ENCODE peak calls at places on chromosomes 13 and 19, in eight cellular contexts. One of them, this sample, is unnamed.

GRCh38 chr13:79445968-79446645 is 34.8 kb upstream of the NDFIP2 start:
- DNase-seq in psoas muscle: no peak
- DNase-seq in AG04450: no peak
- DNase-seq in adrenal gland: no peak
- DNase-seq in fibroblast of lung: no peak
- DNase-seq in lung: no peak
- DNase-seq in heart right ventricle: no peak
- DNase-seq in A549: no peak
- DNase-seq in this sample: no peak

GRCh38 chr19:34851277-34851804 is 75.4 kb upstream of the ZNF30 start:
- DNase-seq in lung: no peak
- DNase-seq in psoas muscle: no peak
- DNase-seq in heart right ventricle: no peak
- DNase-seq in fibroblast of lung: no peak
- DNase-seq in adrenal gland: no peak
- DNase-seq in A549: peak; percentile 22
- DNase-seq in AG04450: no peak
- DNase-seq in this sample: no peak

GRCh38 chr19:44401108-44401786 is at the start of gene ZNF285:
- DNase-seq in fibroblast of lung: peak; percentile 97
- DNase-seq in A549: peak; percentile 99
- DNase-seq in heart right ventricle: peak; percentile 95
- DNase-seq in psoas muscle: peak; percentile 95
- DNase-seq in AG04450: peak; percentile 94
- DNase-seq in lung: peak; percentile 88
- DNase-seq in adrenal gland: peak; percentile 91
- DNase-seq in this sample: peak; percentile 88

GRCh38 chr19:418761-419632 is 10.1 kb upstream of the C2CD4C start:
- DNase-seq in fibroblast of lung: no peak
- DNase-seq in AG04450: no peak
- DNase-seq in lung: no peak
- DNase-seq in A549: no peak
- DNase-seq in psoas muscle: peak; percentile 46
- DNase-seq in heart right ventricle: no peak
- DNase-seq in adrenal gland: peak; percentile 46
- DNase-seq in this sample: no peak

GRCh38 chr19:46529622-46530451 is 34.2 kb upstream of the PNMA8B start:
- DNase-seq in fibroblast of lung: peak; percentile 34
- DNase-seq in A549: peak; percentile 69
- DNase-seq in psoas muscle: peak; percentile 80
- DNase-seq in lung: peak; percentile 67
- DNase-seq in adrenal gland: peak; percentile 66
- DNase-seq in AG04450: no peak
- DNase-seq in heart right ventricle: peak; percentile 69
- DNase-seq in this sample: peak; percentile 71

GRCh38 chr13:19794552-19795143 is 11.9 kb upstream of the PSPC1 start:
- DNase-seq in AG04450: no peak
- DNase-seq in heart right ventricle: no peak
- DNase-seq in adrenal gland: no peak
- DNase-seq in psoas muscle: no peak
- DNase-seq in fibroblast of lung: no peak
- DNase-seq in lung: no peak
- DNase-seq in A549: no peak
- DNase-seq in this sample: no peak

GRCh38 chr13:20473888-20474287 is 51.8 kb downstream of the CRYL1 start:
- DNase-seq in A549: no peak
- DNase-seq in fibroblast of lung: no peak
- DNase-seq in heart right ventricle: no peak
- DNase-seq in psoas muscle: no peak
- DNase-seq in lung: no peak
- DNase-seq in adrenal gland: no peak
- DNase-seq in AG04450: no peak
- DNase-seq in this sample: no peak

GRCh38 chr13:51152713-51153112 is 41.6 kb upstream of the C13orf42 start:
- DNase-seq in psoas muscle: no peak
- DNase-seq in lung: no peak
- DNase-seq in AG04450: no peak
- DNase-seq in A549: no peak
- DNase-seq in adrenal gland: no peak
- DNase-seq in heart right ventricle: no peak
- DNase-seq in fibroblast of lung: peak; percentile 8
- DNase-seq in this sample: no peak

GRCh38 chr13:83352391-83352790 is 529.9 kb downstream of the SLITRK1 start:
- DNase-seq in psoas muscle: no peak
- DNase-seq in A549: no peak
- DNase-seq in adrenal gland: no peak
- DNase-seq in fibroblast of lung: no peak
- DNase-seq in AG04450: no peak
- DNase-seq in heart right ventricle: no peak
- DNase-seq in lung: no peak
- DNase-seq in this sample: no peak

GRCh38 chr19:24074720-24075119 is 12.3 kb upstream of the ZNF254 start:
- DNase-seq in psoas muscle: no peak
- DNase-seq in A549: no peak
- DNase-seq in fibroblast of lung: peak; percentile 34
- DNase-seq in heart right ventricle: no peak
- DNase-seq in adrenal gland: no peak
- DNase-seq in lung: no peak
- DNase-seq in AG04450: no peak
- DNase-seq in this sample: no peak

GRCh38 chr19:9306443-9306842 is 3.2 kb downstream of the ZNF699 start:
- DNase-seq in A549: no peak
- DNase-seq in psoas muscle: no peak
- DNase-seq in adrenal gland: no peak
- DNase-seq in fibroblast of lung: peak; percentile 97
- DNase-seq in AG04450: peak; percentile 23
- DNase-seq in lung: no peak
- DNase-seq in heart right ventricle: no peak
- DNase-seq in this sample: no peak

GRCh38 chr19:38726284-38726673 is 18.0 kb downstream of the CAPN12 start:
- DNase-seq in psoas muscle: no peak
- DNase-seq in heart right ventricle: no peak
- DNase-seq in adrenal gland: peak; percentile 33
- DNase-seq in AG04450: no peak
- DNase-seq in lung: no peak
- DNase-seq in fibroblast of lung: no peak
- DNase-seq in A549: no peak
- DNase-seq in this sample: no peak

GRCh38 chr19:38723606-38724379 is 20.5 kb downstream of the CAPN12 start:
- DNase-seq in A549: no peak
- DNase-seq in lung: no peak
- DNase-seq in heart right ventricle: no peak
- DNase-seq in adrenal gland: no peak
- DNase-seq in psoas muscle: no peak
- DNase-seq in fibroblast of lung: no peak
- DNase-seq in AG04450: no peak
- DNase-seq in this sample: no peak

GRCh38 chr19:38725469-38726283 is 18.6 kb downstream of the CAPN12 start:
- DNase-seq in adrenal gland: peak; percentile 28
- DNase-seq in A549: no peak
- DNase-seq in AG04450: no peak
- DNase-seq in fibroblast of lung: no peak
- DNase-seq in lung: no peak
- DNase-seq in psoas muscle: no peak
- DNase-seq in heart right ventricle: no peak
- DNase-seq in this sample: no peak

GRCh38 chr19:38722947-38723605 is 21.2 kb downstream of the CAPN12 start:
- DNase-seq in AG04450: no peak
- DNase-seq in adrenal gland: no peak
- DNase-seq in A549: no peak
- DNase-seq in heart right ventricle: no peak
- DNase-seq in fibroblast of lung: no peak
- DNase-seq in lung: no peak
- DNase-seq in psoas muscle: no peak
- DNase-seq in this sample: no peak

GRCh38 chr19:38724380-38724854 is 19.9 kb downstream of the CAPN12 start:
- DNase-seq in psoas muscle: peak; percentile 61
- DNase-seq in A549: no peak
- DNase-seq in AG04450: no peak
- DNase-seq in fibroblast of lung: no peak
- DNase-seq in adrenal gland: no peak
- DNase-seq in lung: no peak
- DNase-seq in heart right ventricle: no peak
- DNase-seq in this sample: no peak
- H3K27ac ChIP-seq in psoas muscle: no peak overlapping the region
- H3K27ac ChIP-seq in A549: no peak overlapping the region
- H3K27ac ChIP-seq in AG04450: no peak overlapping the region
- H3K27ac ChIP-seq in fibroblast of lung: no peak overlapping the region
- H3K27ac ChIP-seq in adrenal gland: no peak overlapping the region
- H3K27ac ChIP-seq in lung: no peak overlapping the region
- H3K27ac ChIP-seq in heart right ventricle: no peak overlapping the region
- H3K27ac ChIP-seq in this sample: no peak overlapping the region

GRCh38 chr19:7679771-7680605 is 645 bp upstream of the TRAPPC5 start:
- DNase-seq in A549: no peak
- DNase-seq in AG04450: no peak
- DNase-seq in adrenal gland: no peak
- DNase-seq in lung: no peak
- DNase-seq in heart right ventricle: no peak
- DNase-seq in psoas muscle: no peak
- DNase-seq in fibroblast of lung: no peak
- DNase-seq in this sample: no peak
- H3K4me3 ChIP-seq in A549: peak overlapping the region; percentile 99
- H3K4me3 ChIP-seq in AG04450: peak overlapping the region; percentile 53
- H3K4me3 ChIP-seq in adrenal gland: no peak overlapping the region
- H3K4me3 ChIP-seq in lung: no peak overlapping the region
- H3K4me3 ChIP-seq in heart right ventricle: peak overlapping the region; percentile 94
- H3K4me3 ChIP-seq in psoas muscle: peak overlapping the region; percentile 100
- H3K4me3 ChIP-seq in fibroblast of lung: no peak overlapping the region
- H3K4me3 ChIP-seq in this sample: no peak overlapping the region

GRCh38 chr19:11198175-11198534 is 810 bp upstream of the KANK2 start:
- DNase-seq in heart right ventricle: no peak
- DNase-seq in A549: no peak
- DNase-seq in adrenal gland: no peak
- DNase-seq in lung: no peak
- DNase-seq in AG04450: no peak
- DNase-seq in fibroblast of lung: no peak
- DNase-seq in psoas muscle: no peak
- DNase-seq in this sample: no peak
- H3K27ac ChIP-seq in heart right ventricle: peak overlapping the region; percentile 86
- H3K27ac ChIP-seq in A549: peak overlapping the region; percentile 98
- H3K27ac ChIP-seq in adrenal gland: peak overlapping the region; percentile 95
- H3K27ac ChIP-seq in lung: peak overlapping the region; percentile 78
- H3K27ac ChIP-seq in AG04450: no peak overlapping the region
- H3K27ac ChIP-seq in fibroblast of lung: peak overlapping the region; percentile 34
- H3K27ac ChIP-seq in psoas muscle: peak overlapping the region; percentile 84
- H3K27ac ChIP-seq in this sample: peak overlapping the region; percentile 86

DNA sequence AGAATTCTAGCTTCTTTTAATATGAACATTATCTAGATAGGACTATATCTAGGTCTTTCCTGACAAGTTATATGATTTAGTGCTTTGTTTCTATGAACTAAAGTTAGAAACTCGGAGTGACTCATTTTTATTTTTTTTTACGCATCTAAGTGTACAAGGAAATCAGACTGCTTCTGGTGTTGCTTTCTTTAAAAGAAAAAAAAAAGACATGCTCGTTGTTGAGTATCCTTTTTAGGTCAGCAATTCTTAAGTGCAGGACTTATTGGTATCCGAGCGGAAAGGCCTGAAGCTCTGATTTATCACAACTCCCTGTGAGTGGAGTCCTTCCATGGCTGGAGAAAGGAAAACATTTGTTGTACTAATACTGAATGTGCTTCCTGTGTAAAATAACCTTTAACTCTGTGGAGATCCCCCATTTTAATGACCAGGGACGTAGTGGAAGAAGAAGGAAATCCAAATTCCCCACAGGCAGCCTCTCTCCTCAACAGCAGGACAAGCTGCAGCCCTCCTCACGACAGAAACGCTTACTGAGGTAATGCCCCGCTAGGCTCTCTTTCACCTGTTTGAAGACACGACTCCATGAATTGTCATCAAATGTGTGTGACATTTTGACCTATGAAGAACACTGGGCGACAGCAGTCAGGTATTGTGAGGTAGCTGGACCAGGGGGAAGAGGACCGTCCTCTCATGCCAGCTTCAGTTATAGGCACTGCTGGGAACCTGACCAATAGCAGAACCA is 17.9 kb upstream of the POMP start:
- DNase-seq in A549: no peak
- DNase-seq in adrenal gland: no peak
- DNase-seq in heart right ventricle: peak; percentile 28
- DNase-seq in fibroblast of lung: no peak
- DNase-seq in lung: no peak
- DNase-seq in psoas muscle: no peak
- DNase-seq in AG04450: no peak
- DNase-seq in this sample: no peak
- H3K4me3 ChIP-seq in A549: no peak overlapping the region
- H3K4me3 ChIP-seq in adrenal gland: no peak overlapping the region
- H3K4me3 ChIP-seq in heart right ventricle: no peak overlapping the region
- H3K4me3 ChIP-seq in fibroblast of lung: no peak overlapping the region
- H3K4me3 ChIP-seq in lung: no peak overlapping the region
- H3K4me3 ChIP-seq in psoas muscle: no peak overlapping the region
- H3K4me3 ChIP-seq in AG04450: no peak overlapping the region
- H3K4me3 ChIP-seq in this sample: no peak overlapping the region

DNA sequence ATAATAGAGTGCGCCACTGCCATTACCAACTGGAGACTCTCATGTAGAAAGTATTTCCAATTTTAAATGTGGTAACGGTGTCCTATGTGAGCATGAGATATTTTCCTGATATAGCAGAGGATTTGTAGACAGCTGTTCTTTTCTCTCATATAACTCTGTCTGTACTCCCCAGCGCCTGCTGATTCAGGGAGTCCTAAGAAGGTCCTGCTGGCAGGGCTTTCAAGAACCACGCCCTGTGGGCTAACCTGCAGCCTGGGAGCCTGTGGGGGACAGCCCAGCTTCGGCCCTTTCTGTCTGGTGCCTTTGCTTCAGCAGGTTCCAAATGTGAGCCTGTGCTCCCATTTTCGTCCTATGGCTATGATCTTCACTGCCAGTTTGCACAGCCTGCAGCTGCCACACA is 316.8 kb downstream of the ATP8A2 start:
- DNase-seq in A549: no peak
- DNase-seq in heart right ventricle: no peak
- DNase-seq in AG04450: no peak
- DNase-seq in lung: no peak
- DNase-seq in fibroblast of lung: no peak
- DNase-seq in psoas muscle: peak; percentile 79
- DNase-seq in adrenal gland: no peak
- DNase-seq in this sample: no peak
- H3K27ac ChIP-seq in A549: no peak overlapping the region
- H3K27ac ChIP-seq in heart right ventricle: no peak overlapping the region
- H3K27ac ChIP-seq in AG04450: no peak overlapping the region
- H3K27ac ChIP-seq in lung: no peak overlapping the region
- H3K27ac ChIP-seq in fibroblast of lung: no peak overlapping the region
- H3K27ac ChIP-seq in psoas muscle: peak overlapping the region; percentile 85
- H3K27ac ChIP-seq in adrenal gland: no peak overlapping the region
- H3K27ac ChIP-seq in this sample: no peak overlapping the region